ENCODE peak calls at places on chromosomes 3 and 15, in nine cellular contexts. S, D, Z, M, F, X, E, R and L are unnamed samples.
A peak's percentile ranks its signal among the peaks of the same experiment; 100 is the strongest.

GRCh38 chr3:126811530-126811929 is 107.5 kb downstream of the CHCHD6 start:
- DNase-seq in S (no peak), D (no peak), Z (no peak), M (no peak), F (no peak), X (peak; percentile 20), E (peak; percentile 64), R (no peak), L (no peak)

GRCh38 chr3:51718547-51719412 is 11.9 kb downstream of the GRM2 start:
- DNase-seq in S (peak; percentile 70), D (peak; percentile 78), Z (peak; percentile 29), M (no peak), F (peak; percentile 84), X (peak; percentile 19), E (peak; percentile 41), R (peak; percentile 49), L (no peak)

GRCh38 chr3:128847631-128848370 is 31.6 kb upstream of the ACAD9 start:
- DNase-seq in S (no peak), D (no peak), Z (no peak), M (no peak), F (no peak), X (no peak), E (no peak), R (no peak), L (no peak)

GRCh38 chr3:70927239-70927638 is 614.8 kb upstream of the MDFIC2 start:
- DNase-seq in S (no peak), D (no peak), Z (no peak), M (no peak), F (no peak), X (no peak), E (no peak), R (no peak), L (no peak)

GRCh38 chr3:174247671-174248070 is 611.5 kb upstream of the NAALADL2 start:
- DNase-seq in S (no peak), D (no peak), Z (no peak), M (no peak), F (no peak), X (no peak), E (no peak), R (no peak), L (no peak)

GRCh38 chr15:54066403-54066802 is 88.2 kb downstream of the UNC13C start:
- DNase-seq in S (no peak), D (no peak), Z (no peak), M (no peak), F (no peak), X (no peak), E (no peak), R (no peak), L (no peak)

GRCh38 chr3:42829083-42829627 is 19.9 kb downstream of the ACKR2 start:
- DNase-seq in S (peak; percentile 29), D (no peak), Z (no peak), M (no peak), F (no peak), X (no peak), E (no peak), R (no peak), L (no peak)

GRCh38 chr3:81485444-81485865 is 276.0 kb downstream of the GBE1 start:
- DNase-seq in S (no peak), D (no peak), Z (no peak), M (no peak), F (no peak), X (peak; percentile 79), E (peak; percentile 82), R (no peak), L (no peak)

GRCh38 chr3:112007641-112008040 is 8.9 kb downstream of the TAGLN3 start:
- DNase-seq in S (no peak), D (no peak), Z (no peak), M (no peak), F (no peak), X (peak; percentile 54), E (peak; percentile 67), R (no peak), L (no peak)

GRCh38 chr3:105747056-105747455 is 121.8 kb downstream of the CBLB start:
- DNase-seq in S (peak; percentile 25), D (no peak), Z (no peak), M (peak; percentile 19), F (no peak), X (peak; percentile 69), E (peak; percentile 76), R (no peak), L (no peak)

GRCh38 chr3:197784019-197784585 is 7.0 kb upstream of the LRCH3 start:
- DNase-seq in S (no peak), D (no peak), Z (no peak), M (no peak), F (no peak), X (no peak), E (no peak), R (no peak), L (no peak)

GRCh38 chr3:42505849-42506410 is 3.5 kb downstream of the VIPR1 start:
- DNase-seq in S (no peak), D (peak; percentile 26), Z (no peak), M (no peak), F (no peak), X (no peak), E (no peak), R (no peak), L (no peak)

GRCh38 chr3:177973241-177973840 is 562.9 kb upstream of the KCNMB2 start:
- DNase-seq in S (no peak), D (no peak), Z (no peak), M (no peak), F (no peak), X (peak; percentile 26), E (peak; percentile 65), R (no peak), L (no peak)

GRCh38 chr15:63408514-63408913 is 26.9 kb upstream of the CA12 start:
- DNase-seq in S (no peak), D (no peak), Z (no peak), M (no peak), F (no peak), X (peak; percentile 22), E (no peak), R (no peak), L (no peak)

GRCh38 chr3:45596290-45596791 is 1.8 kb downstream of the LIMD1 start:
- DNase-seq in S (no peak), D (peak; percentile 23), Z (peak; percentile 80), M (no peak), F (no peak), X (no peak), E (no peak), R (no peak), L (no peak)

GRCh38 chr15:79431636-79432344 is at the start of gene MINAR1:
- DNase-seq in S (peak; percentile 50), D (no peak), Z (no peak), M (no peak), F (no peak), X (peak; percentile 36), E (peak; percentile 74), R (no peak), L (no peak)

GRCh38 chr3:10357592-10358308 is 36.8 kb upstream of the SEC13 start:
- DNase-seq in S (peak; percentile 44), D (peak; percentile 41), Z (peak; percentile 22), M (no peak), F (no peak), X (peak; percentile 93), E (peak; percentile 85), R (no peak), L (no peak)

GRCh38 chr3:195087321-195087720 is 183.6 kb downstream of the XXYLT1 start:
- DNase-seq in S (no peak), D (peak; percentile 18), Z (no peak), M (no peak), F (no peak), X (no peak), E (no peak), R (no peak), L (no peak)

GRCh38 chr3:185175370-185175987 is 22.6 kb upstream of the C3orf70 start:
- DNase-seq in S (no peak), D (peak; percentile 47), Z (no peak), M (no peak), F (no peak), X (peak; percentile 30), E (no peak), R (peak; percentile 73), L (no peak)

GRCh38 chr15:89409184-89409992 is 74.8 kb upstream of the POLG start:
- DNase-seq in S (no peak), D (no peak), Z (no peak), M (no peak), F (no peak), X (no peak), E (peak; percentile 10), R (no peak), L (no peak)
- H3K9me3 ChIP-seq in S (no peaks in the 10 kb centered on the region), D (no peaks in the 10 kb centered on the region), Z (no peaks in the 10 kb centered on the region), M (no peaks in the 10 kb centered on the region), F (peaks cover 32% of the 10 kb centered on the region), X (no peaks in the 10 kb centered on the region), E (no peaks in the 10 kb centered on the region), R (no peaks in the 10 kb centered on the region), L (no peaks in the 10 kb centered on the region)

DNA sequence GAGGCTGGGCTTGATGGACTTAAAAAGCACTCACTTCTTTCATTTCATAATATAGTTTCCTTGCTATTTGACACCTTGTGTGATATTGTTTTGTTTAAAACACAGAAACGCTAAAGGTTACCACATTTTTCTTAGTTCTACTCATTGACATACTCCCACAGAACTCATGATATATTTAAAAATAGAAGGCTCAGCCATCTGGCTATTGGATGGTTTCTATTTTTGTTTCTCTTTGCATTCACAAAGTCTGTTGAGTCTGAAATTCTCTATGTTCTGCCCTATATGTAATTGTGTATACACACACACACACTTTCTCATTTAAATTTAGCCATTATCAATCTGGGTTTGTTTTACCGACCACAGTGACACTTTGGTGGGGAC is 128.2 kb downstream of the SOX2 start:
- DNase-seq in S (no peak), D (no peak), Z (no peak), M (no peak), F (no peak), X (no peak), E (no peak), R (no peak), L (no peak)
- H3K9me3 ChIP-seq in S (no peaks in the 10 kb centered on the region), D (no peaks in the 10 kb centered on the region), Z (no peaks in the 10 kb centered on the region), M (no peaks in the 10 kb centered on the region), F (no peaks in the 10 kb centered on the region), X (no peaks in the 10 kb centered on the region), E (peaks cover 2% of the 10 kb centered on the region), R (no peaks in the 10 kb centered on the region), L (no peaks in the 10 kb centered on the region)

GRCh38 chr3:160050019-160050418 is 61.4 kb downstream of the IL12A start:
- DNase-seq in S (no peak), D (no peak), Z (no peak), M (no peak), F (no peak), X (no peak), E (no peak), R (no peak), L (no peak)
- H3K9me3 ChIP-seq in S (no peaks in the 10 kb centered on the region), D (no peaks in the 10 kb centered on the region), Z (no peaks in the 10 kb centered on the region), M (no peaks in the 10 kb centered on the region), F (no peaks in the 10 kb centered on the region), X (no peaks in the 10 kb centered on the region), E (no peaks in the 10 kb centered on the region), R (no peaks in the 10 kb centered on the region), L (no peaks in the 10 kb centered on the region)

DNA sequence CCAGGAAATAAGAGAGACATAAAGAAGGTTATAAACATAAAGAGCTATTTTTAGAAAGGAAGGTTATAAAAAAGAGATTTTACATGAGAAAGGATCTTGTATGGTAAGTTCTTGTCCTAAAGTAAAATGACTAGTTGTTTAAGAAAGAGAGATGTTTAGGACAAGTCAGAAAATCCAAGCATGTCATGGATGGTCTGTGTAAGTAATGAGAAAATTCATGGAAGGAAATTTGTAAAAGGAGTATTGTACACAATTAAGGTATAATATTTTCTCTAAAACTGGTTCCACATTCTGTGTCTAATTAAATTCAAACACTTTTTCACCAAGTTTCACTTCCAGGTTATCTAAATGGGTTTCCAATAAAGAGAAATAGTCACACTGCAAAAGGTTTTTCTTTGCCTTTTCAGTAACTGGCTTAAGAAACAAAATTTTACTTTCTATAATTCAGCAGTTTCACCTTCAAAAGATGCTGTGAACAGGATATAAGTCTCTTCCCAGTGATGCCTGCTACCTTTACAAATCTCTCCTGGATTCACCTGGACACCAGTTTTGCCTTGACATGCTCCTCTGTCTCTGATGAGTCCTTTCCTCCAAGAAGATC is 455.7 kb downstream of the ZIC1 start:
- DNase-seq in S (no peak), D (no peak), Z (no peak), M (no peak), F (peak; percentile 18), X (no peak), E (no peak), R (no peak), L (no peak)
- H3K9me3 ChIP-seq in S (peaks cover 2% of the 10 kb centered on the region), D (no peaks in the 10 kb centered on the region), Z (no peaks in the 10 kb centered on the region), M (no peaks in the 10 kb centered on the region), F (peaks cover 38% of the 10 kb centered on the region), X (no peaks in the 10 kb centered on the region), E (peaks cover 43% of the 10 kb centered on the region), R (peaks cover 30% of the 10 kb centered on the region), L (no peaks in the 10 kb centered on the region)